ENCODE peak calls at places on chromosomes 13 and 19, in six cellular contexts. S is endothelial cell of umbilical vein, P is left ventricle myocardium inferior, G is endodermal cell, X is spleen, V is cardiac muscle cell. D is an unnamed sample.

GRCh38 chr13:28349371-28349770 is 145.6 kb downstream of the FLT1 start:
- DNase-seq in S (no peak), P (no peak), G (no peak), X (no peak), V (no peak), D (no peak)

GRCh38 chr13:114144606-114145244 is 12.3 kb upstream of the RASA3 start:
- DNase-seq in S (no peak), P (no peak), G (no peak), X (no peak), V (no peak), D (no peak)

GRCh38 chr19:32324631-32325215 is 20.7 kb upstream of the ZNF507 start:
- DNase-seq in S (no peak), P (no peak), G (no peak), X (no peak), V (peak; percentile 33), D (no peak)

GRCh38 chr13:32409561-32410440 is 18.1 kb downstream of the N4BP2L1 start:
- DNase-seq in S (peak; percentile 11), P (peak; percentile 42), G (peak; percentile 88), X (no peak), V (peak; percentile 91), D (no peak)

GRCh38 chr13:66532146-66532545 is 698.0 kb downstream of the PCDH9 start:
- DNase-seq in S (no peak), P (no peak), G (no peak), X (no peak), V (peak; percentile 30), D (no peak)

GRCh38 chr13:95267662-95268369 is 33.4 kb downstream of the ABCC4 start:
- DNase-seq in S (peak; percentile 40), P (no peak), G (no peak), X (no peak), V (peak; percentile 81), D (no peak)

GRCh38 chr13:59750860-59751259 is 412.9 kb downstream of the DIAPH3 start:
- DNase-seq in S (peak; percentile 4), P (no peak), G (peak; percentile 86), X (no peak), V (peak; percentile 75), D (no peak)

GRCh38 chr13:48235100-48235813 is 2.3 kb downstream of the ITM2B start:
- DNase-seq in S (peak; percentile 61), P (no peak), G (peak; percentile 68), X (no peak), V (peak; percentile 44), D (no peak)

GRCh38 chr19:35296644-35297514 is 4.9 kb downstream of the MAG start:
- DNase-seq in S (no peak), P (no peak), G (no peak), X (no peak), V (no peak), D (no peak)

GRCh38 chr13:73062368-73062767 is 3.6 kb downstream of the KLF5 start:
- DNase-seq in S (no peak), P (no peak), G (no peak), X (no peak), V (no peak), D (no peak)

GRCh38 chr19:996051-996838 is 4.0 kb upstream of the GRIN3B start:
- DNase-seq in S (peak; percentile 35), P (no peak), G (peak; percentile 74), X (peak; percentile 86), V (peak; percentile 61), D (no peak)

GRCh38 chr19:55086730-55087541 is 11.3 kb downstream of the EPS8L1 start:
- DNase-seq in S (peak; percentile 97), P (peak; percentile 96), G (peak; percentile 99), X (peak; percentile 90), V (peak; percentile 96), D (peak; percentile 94)

GRCh38 chr13:102642029-102642428 is 45.2 kb downstream of the TPP2 start:
- DNase-seq in S (no peak), P (no peak), G (no peak), X (no peak), V (no peak), D (no peak)

GRCh38 chr19:4589579-4590410 is 30.3 kb upstream of the SEMA6B start:
- DNase-seq in S (peak; percentile 19), P (peak; percentile 41), G (peak; percentile 75), X (no peak), V (no peak), D (no peak)
- TF ChIP-seq CTCF in S (peak; percentile 35), P (peak; percentile 57), G (peak; percentile 61), X (peak; percentile 32), V (peak; percentile 42), D (no peak)

DNA sequence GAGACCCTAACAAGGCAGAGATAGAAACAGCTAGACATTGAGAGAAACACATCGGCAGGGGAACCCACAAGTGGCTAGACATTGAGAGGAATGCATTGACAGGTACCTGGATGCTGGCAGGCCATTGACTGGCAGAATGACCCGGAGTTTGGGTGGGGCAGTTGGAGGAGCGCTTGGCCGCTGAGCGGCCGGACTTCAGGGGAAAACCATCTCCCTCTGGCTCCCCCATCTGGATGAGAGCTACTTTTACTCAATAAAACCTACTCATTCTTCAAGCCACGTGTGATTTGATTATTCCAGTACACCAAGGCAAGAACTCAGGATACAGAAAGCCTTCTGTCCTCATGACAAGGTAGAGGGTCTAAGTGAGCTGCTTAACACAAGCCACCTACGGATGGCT is 473.4 kb downstream of the SLITRK5 start:
- DNase-seq in S (no peak), P (no peak), G (peak; percentile 50), X (no peak), V (no peak), D (peak; percentile 31)
- H3K4me3 ChIP-seq in S (no peak overlapping the region), P (no peak overlapping the region), G (no peak overlapping the region), X (no peak overlapping the region), V (no peak overlapping the region), D (no peak overlapping the region)

GRCh38 chr19:46060012-46060411 is 19.2 kb upstream of the IGFL4 start:
- DNase-seq in S (no peak), P (no peak), G (no peak), X (no peak), V (no peak), D (no peak)

GRCh38 chr19:46052896-46053295 is 12.1 kb upstream of the IGFL4 start:
- DNase-seq in S (no peak), P (no peak), G (no peak), X (no peak), V (no peak), D (no peak)

GRCh38 chr19:46056536-46056935 is 15.7 kb upstream of the IGFL4 start:
- DNase-seq in S (no peak), P (no peak), G (no peak), X (no peak), V (no peak), D (no peak)
- H3K4me1 ChIP-seq in S (no peaks in the 10 kb centered on the region), P (no peaks in the 10 kb centered on the region), G (no peaks in the 10 kb centered on the region), X (no peaks in the 10 kb centered on the region), V (no peaks in the 10 kb centered on the region), D (no peaks in the 10 kb centered on the region)

GRCh38 chr13:112207124-112207523 is 140.2 kb downstream of the SOX1 start:
- DNase-seq in S (no peak), P (no peak), G (no peak), X (no peak), V (no peak), D (no peak)
- TF ChIP-seq CTCF in S (no peak), P (no peak), G (no peak), X (no peak), V (no peak), D (no peak)

GRCh38 chr13:96899946-96900345 is 94.3 kb downstream of the OXGR1 start:
- DNase-seq in S (peak; percentile 55), P (no peak), G (no peak), X (no peak), V (no peak), D (no peak)

GRCh38 chr13:96898212-96898611 is 96.1 kb downstream of the OXGR1 start:
- DNase-seq in S (no peak), P (no peak), G (no peak), X (no peak), V (peak; percentile 17), D (no peak)

GRCh38 chr13:96903085-96903484 is 91.2 kb downstream of the OXGR1 start:
- DNase-seq in S (no peak), P (no peak), G (no peak), X (no peak), V (no peak), D (no peak)

GRCh38 chr13:96900992-96901391 is 93.3 kb downstream of the OXGR1 start:
- DNase-seq in S (no peak), P (no peak), G (peak; percentile 72), X (no peak), V (no peak), D (no peak)

GRCh38 chr13:96898855-96899254 is 95.4 kb downstream of the OXGR1 start:
- DNase-seq in S (no peak), P (no peak), G (peak; percentile 79), X (no peak), V (no peak), D (no peak)
- H3K4me3 ChIP-seq in S (no peak overlapping the region), P (peak overlapping the region; percentile 12), G (no peak overlapping the region), X (no peak overlapping the region), V (no peak overlapping the region), D (no peak overlapping the region)

GRCh38 chr13:46057251-46058015 is 4.9 kb upstream of the ZC3H13 start:
- DNase-seq in S (no peak), P (no peak), G (no peak), X (no peak), V (no peak), D (no peak)

GRCh38 chr13:46059405-46059804 is 6.9 kb upstream of the ZC3H13 start:
- DNase-seq in S (no peak), P (no peak), G (no peak), X (no peak), V (no peak), D (no peak)

GRCh38 chr13:46053162-46054012 is 841 bp upstream of the ZC3H13 start:
- DNase-seq in S (no peak), P (no peak), G (no peak), X (no peak), V (no peak), D (no peak)

GRCh38 chr13:46062190-46062589 is 9.6 kb upstream of the ZC3H13 start:
- DNase-seq in S (no peak), P (no peak), G (no peak), X (no peak), V (peak; percentile 24), D (no peak)

DNA sequence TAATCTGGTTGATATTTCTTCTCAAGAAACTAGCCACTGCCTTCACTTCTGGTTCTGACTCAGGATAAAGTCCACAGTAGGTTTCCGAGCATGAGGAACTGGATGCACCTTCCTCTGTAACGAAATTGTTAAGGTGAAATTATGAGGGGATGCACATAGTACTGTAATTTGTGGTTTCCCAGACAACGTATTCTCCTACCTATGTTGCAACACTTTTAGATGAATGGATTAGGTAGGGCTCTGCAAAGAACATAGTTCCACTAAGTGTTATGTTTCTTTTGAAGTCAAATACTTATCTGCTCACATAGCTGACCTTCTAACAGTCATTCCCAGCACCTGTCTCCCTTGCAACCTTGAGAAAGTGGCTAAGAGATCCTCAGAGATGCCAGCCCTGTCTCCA is 5.7 kb upstream of the ZC3H13 start:
- DNase-seq in S (no peak), P (no peak), G (no peak), X (no peak), V (no peak), D (no peak)
- H3K4me1 ChIP-seq in S (peaks cover 7% of the 10 kb centered on the region), P (peaks cover 7% of the 10 kb centered on the region), G (peaks cover 6% of the 10 kb centered on the region), X (peaks cover under 1% of the 10 kb centered on the region), V (peaks cover 8% of the 10 kb centered on the region), D (peaks cover 5% of the 10 kb centered on the region)

GRCh38 chr13:68234278-68234677 is 1004.1 kb upstream of the PCDH9 start:
- DNase-seq in S (peak; percentile 3), P (no peak), G (no peak), X (no peak), V (no peak), D (no peak)
- TF ChIP-seq CTCF in S (no peak), P (no peak), G (peak; percentile 14), X (no peak), V (no peak), D (no peak)

D was measured in left lung.